ENCODE peak calls at places on chromosomes 12 and 14, in nine cellular contexts. H is left lobe of liver, Z is T-helper 1 cell, V is amniotic epithelial cell, D is dermis blood vessel endothelial cell, F is ACHN, N is NCI-H1105, X is HCEC 1CT, U is GM03348. S is an unnamed sample.

GRCh38 chr14:34465069-34465859 is 3.2 kb upstream of the SPTSSA start:
- DNase-seq in H (no peak), Z (no peak), V (peak; percentile 62), D (peak; percentile 64), F (peak; percentile 8), N (no peak), X (peak; percentile 51), U (no peak), S (peak; percentile 50)

GRCh38 chr14:33848706-33849454 is 102.0 kb downstream of the EGLN3 start:
- DNase-seq in H (peak; percentile 58), Z (no peak), V (peak; percentile 58), D (peak; percentile 72), F (peak; percentile 72), N (peak; percentile 36), X (no peak), U (peak; percentile 24), S (peak; percentile 48)

GRCh38 chr14:84282618-84283017 is 1247.3 kb upstream of the FLRT2 start:
- DNase-seq in H (no peak), Z (no peak), V (no peak), D (no peak), F (no peak), N (no peak), X (no peak), U (no peak), S (no peak)

GRCh38 chr12:84738481-84738972 is 174.1 kb downstream of the SLC6A15 start:
- DNase-seq in H (no peak), Z (no peak), V (peak; percentile 98), D (no peak), F (peak; percentile 8), N (no peak), X (no peak), U (peak; percentile 23), S (peak; percentile 2)

GRCh38 chr12:113449299-113449698 is 22.4 kb downstream of the LHX5 start:
- DNase-seq in H (no peak), Z (no peak), V (no peak), D (no peak), F (no peak), N (no peak), X (no peak), U (no peak), S (no peak)

GRCh38 chr12:160858-161257 is 53.1 kb downstream of the SLC6A12 start:
- DNase-seq in H (no peak), Z (no peak), V (no peak), D (no peak), F (no peak), N (no peak), X (no peak), U (no peak), S (no peak)

GRCh38 chr12:34602213-34602940 is 580.1 kb downstream of the ALG10 start:
- DNase-seq in H (peak; percentile 22), Z (no peak), V (no peak), D (no peak), F (no peak), N (no peak), X (no peak), U (peak; percentile 1), S (no peak)

GRCh38 chr12:125249066-125249824 is 184.0 kb downstream of the AACS start:
- DNase-seq in H (no peak), Z (no peak), V (no peak), D (no peak), F (no peak), N (no peak), X (no peak), U (no peak), S (no peak)

GRCh38 chr14:103541944-103542544 is 13.0 kb downstream of the TRMT61A start:
- DNase-seq in H (no peak), Z (no peak), V (no peak), D (no peak), F (no peak), N (no peak), X (no peak), U (no peak), S (no peak)

GRCh38 chr12:26298785-26299621 is 103.6 kb downstream of the SSPN start:
- DNase-seq in H (no peak), Z (no peak), V (peak; percentile 81), D (peak; percentile 79), F (peak; percentile 92), N (no peak), X (peak; percentile 87), U (peak; percentile 80), S (peak; percentile 80)

GRCh38 chr12:47236109-47236714 is 156.5 kb upstream of the AMIGO2 start:
- DNase-seq in H (peak; percentile 28), Z (no peak), V (peak; percentile 91), D (peak; percentile 3), F (peak; percentile 61), N (no peak), X (peak; percentile 80), U (peak; percentile 92), S (no peak)

GRCh38 chr12:49662998-49663843 is 39.9 kb downstream of the PRPF40B start:
- DNase-seq in H (no peak), Z (peak; percentile 68), V (peak; percentile 86), D (peak; percentile 94), F (peak; percentile 33), N (no peak), X (peak; percentile 94), U (peak; percentile 90), S (peak; percentile 95)

GRCh38 chr14:75487155-75487671 is 35.1 kb upstream of the BATF start:
- DNase-seq in H (no peak), Z (no peak), V (no peak), D (no peak), F (no peak), N (no peak), X (no peak), U (no peak), S (no peak)

GRCh38 chr12:119681139-119681538 is 13.2 kb downstream of the PRKAB1 start:
- DNase-seq in H (no peak), Z (no peak), V (no peak), D (no peak), F (peak; percentile 27), N (no peak), X (no peak), U (no peak), S (no peak)

GRCh38 chr14:22864979-22865378 is 6.6 kb upstream of the LRP10 start:
- DNase-seq in H (no peak), Z (no peak), V (no peak), D (no peak), F (no peak), N (no peak), X (no peak), U (no peak), S (no peak)

GRCh38 chr12:98838282-98838681 is 193.2 kb downstream of the APAF1 start:
- DNase-seq in H (no peak), Z (no peak), V (no peak), D (no peak), F (no peak), N (no peak), X (peak; percentile 6), U (peak; percentile 14), S (no peak)

GRCh38 chr14:78153069-78153351 is 17.2 kb upstream of the NRXN3 start:
- DNase-seq in H (no peak), Z (no peak), V (no peak), D (no peak), F (peak; percentile 41), N (peak; percentile 40), X (peak; percentile 6), U (no peak), S (no peak)

GRCh38 chr12:124917841-124918621 is 3.6 kb upstream of the UBC start:
- DNase-seq in H (no peak), Z (no peak), V (no peak), D (peak; percentile 40), F (no peak), N (no peak), X (peak; percentile 28), U (no peak), S (no peak)

GRCh38 chr14:68666206-68666730 is 126.6 kb downstream of the ZFP36L1 start:
- DNase-seq in H (peak; percentile 0), Z (no peak), V (no peak), D (peak; percentile 34), F (no peak), N (no peak), X (peak; percentile 28), U (no peak), S (peak; percentile 34)

GRCh38 chr14:104633276-104633861 is 28.8 kb upstream of the TMEM179 start:
- DNase-seq in H (no peak), Z (no peak), V (no peak), D (no peak), F (no peak), N (no peak), X (no peak), U (no peak), S (no peak)

GRCh38 chr14:66610154-66610563 is 102.2 kb downstream of the GPHN start:
- DNase-seq in H (no peak), Z (no peak), V (peak; percentile 22), D (peak; percentile 12), F (peak; percentile 7), N (no peak), X (peak; percentile 11), U (no peak), S (no peak)

GRCh38 chr12:88308825-88309224 is 166.7 kb downstream of the TMTC3 start:
- DNase-seq in H (no peak), Z (no peak), V (peak; percentile 72), D (peak; percentile 44), F (no peak), N (no peak), X (peak; percentile 97), U (peak; percentile 14), S (peak; percentile 65)

GRCh38 chr14:89212386-89213235 is 204.4 kb downstream of the FOXN3 start:
- DNase-seq in H (no peak), Z (no peak), V (no peak), D (no peak), F (no peak), N (no peak), X (no peak), U (no peak), S (peak; percentile 25)

GRCh38 chr14:99277534-99277933 is 5.5 kb upstream of the BCL11B start:
- DNase-seq in H (no peak), Z (no peak), V (no peak), D (no peak), F (no peak), N (no peak), X (no peak), U (no peak), S (no peak)

GRCh38 chr12:67667276-67668073 is 18.9 kb downstream of the DYRK2 start:
- DNase-seq in H (peak; percentile 47), Z (no peak), V (no peak), D (peak; percentile 15), F (no peak), N (no peak), X (no peak), U (no peak), S (peak; percentile 59)

GRCh38 chr14:103207404-103208072 is 84.3 kb downstream of the TNFAIP2 start:
- DNase-seq in H (peak; percentile 82), Z (no peak), V (peak; percentile 53), D (no peak), F (peak; percentile 41), N (no peak), X (no peak), U (peak; percentile 63), S (no peak)